ENCODE peak calls at places on chromosomes 5 and 9, in seven cellular contexts. V is stomach, L is K562, U is coronary artery, G is lower lobe of right lung, C is trophoblast cell, K is caudate nucleus. Y is an unnamed sample.

GRCh38 chr5:149439899-149440655 is 61.0 kb upstream of the IL17B start:
- DNase-seq in V (peak; percentile 76), L (peak; percentile 79), U (no peak), G (no peak), C (peak; percentile 85), K (peak; percentile 16), Y (peak; percentile 50)

GRCh38 chr9:96874947-96875459 is 20.7 kb upstream of the ZNF782 start:
- DNase-seq in V (peak; percentile 72), L (no peak), U (no peak), G (no peak), C (peak; percentile 84), K (peak; percentile 20), Y (no peak)

GRCh38 chr5:177131352-177131710 is 2.2 kb upstream of the NSD1 start:
- DNase-seq in V (no peak), L (no peak), U (no peak), G (no peak), C (no peak), K (no peak), Y (no peak)

GRCh38 chr9:122453677-122454135 is 24.0 kb downstream of the OR1J1 start:
- DNase-seq in V (no peak), L (no peak), U (no peak), G (no peak), C (no peak), K (no peak), Y (no peak)

GRCh38 chr9:97500765-97501176 is 695 bp upstream of the TMOD1 start:
- DNase-seq in V (no peak), L (no peak), U (no peak), G (no peak), C (no peak), K (no peak), Y (no peak)

GRCh38 chr5:16757989-16758501 is 141.2 kb upstream of the RETREG1 start:
- DNase-seq in V (peak; percentile 45), L (no peak), U (no peak), G (no peak), C (no peak), K (no peak), Y (no peak)

GRCh38 chr5:418681-419121 is 24.3 kb upstream of the EXOC3 start:
- DNase-seq in V (no peak), L (no peak), U (no peak), G (peak; percentile 38), C (peak; percentile 90), K (no peak), Y (no peak)

GRCh38 chr9:80885894-80886293 is 803.5 kb downstream of the TLE1 start:
- DNase-seq in V (no peak), L (no peak), U (no peak), G (no peak), C (no peak), K (peak; percentile 5), Y (no peak)

GRCh38 chr5:105817906-105818305 is 1852.8 kb downstream of the EFNA5 start:
- DNase-seq in V (no peak), L (no peak), U (no peak), G (no peak), C (no peak), K (no peak), Y (no peak)

GRCh38 chr5:154176191-154176590 is 14.3 kb upstream of the GALNT10 start:
- DNase-seq in V (no peak), L (no peak), U (no peak), G (no peak), C (no peak), K (no peak), Y (no peak)

GRCh38 chr5:133396187-133396621 is 216.1 kb downstream of the FSTL4 start:
- DNase-seq in V (no peak), L (no peak), U (peak; percentile 41), G (no peak), C (peak; percentile 7), K (no peak), Y (no peak)

GRCh38 chr9:115030006-115030405 is 88.0 kb downstream of the TNC start:
- DNase-seq in V (no peak), L (no peak), U (no peak), G (no peak), C (peak; percentile 25), K (no peak), Y (no peak)

GRCh38 chr9:36268007-36268427 is 9.8 kb upstream of the GNE start:
- DNase-seq in V (no peak), L (no peak), U (no peak), G (no peak), C (peak; percentile 33), K (no peak), Y (no peak)

GRCh38 chr9:107906074-107906473 is 416.5 kb upstream of the KLF4 start:
- DNase-seq in V (no peak), L (no peak), U (no peak), G (no peak), C (no peak), K (no peak), Y (no peak)

GRCh38 chr5:181246276-181247050 is 2.8 kb upstream of the RACK1 start:
- DNase-seq in V (peak; percentile 91), L (peak; percentile 94), U (peak; percentile 97), G (peak; percentile 94), C (peak; percentile 94), K (no peak), Y (peak; percentile 93)

GRCh38 chr9:98885575-98886292 is 58.0 kb upstream of the COL15A1 start:
- DNase-seq in V (no peak), L (no peak), U (no peak), G (no peak), C (no peak), K (no peak), Y (no peak)

GRCh38 chr5:179212870-179213269 is 132.4 kb downstream of the ADAMTS2 start:
- DNase-seq in V (no peak), L (no peak), U (no peak), G (no peak), C (no peak), K (no peak), Y (peak; percentile 67)

GRCh38 chr9:34197280-34197679 is 18.4 kb downstream of the UBAP1 start:
- DNase-seq in V (no peak), L (no peak), U (no peak), G (no peak), C (no peak), K (no peak), Y (no peak)

GRCh38 chr9:72828281-72828731 is 124.5 kb downstream of the ALDH1A1 start:
- DNase-seq in V (no peak), L (no peak), U (no peak), G (no peak), C (no peak), K (no peak), Y (no peak)

GRCh38 chr9:72823971-72824370 is 128.9 kb downstream of the ALDH1A1 start:
- DNase-seq in V (no peak), L (no peak), U (no peak), G (no peak), C (no peak), K (no peak), Y (no peak)

DNA sequence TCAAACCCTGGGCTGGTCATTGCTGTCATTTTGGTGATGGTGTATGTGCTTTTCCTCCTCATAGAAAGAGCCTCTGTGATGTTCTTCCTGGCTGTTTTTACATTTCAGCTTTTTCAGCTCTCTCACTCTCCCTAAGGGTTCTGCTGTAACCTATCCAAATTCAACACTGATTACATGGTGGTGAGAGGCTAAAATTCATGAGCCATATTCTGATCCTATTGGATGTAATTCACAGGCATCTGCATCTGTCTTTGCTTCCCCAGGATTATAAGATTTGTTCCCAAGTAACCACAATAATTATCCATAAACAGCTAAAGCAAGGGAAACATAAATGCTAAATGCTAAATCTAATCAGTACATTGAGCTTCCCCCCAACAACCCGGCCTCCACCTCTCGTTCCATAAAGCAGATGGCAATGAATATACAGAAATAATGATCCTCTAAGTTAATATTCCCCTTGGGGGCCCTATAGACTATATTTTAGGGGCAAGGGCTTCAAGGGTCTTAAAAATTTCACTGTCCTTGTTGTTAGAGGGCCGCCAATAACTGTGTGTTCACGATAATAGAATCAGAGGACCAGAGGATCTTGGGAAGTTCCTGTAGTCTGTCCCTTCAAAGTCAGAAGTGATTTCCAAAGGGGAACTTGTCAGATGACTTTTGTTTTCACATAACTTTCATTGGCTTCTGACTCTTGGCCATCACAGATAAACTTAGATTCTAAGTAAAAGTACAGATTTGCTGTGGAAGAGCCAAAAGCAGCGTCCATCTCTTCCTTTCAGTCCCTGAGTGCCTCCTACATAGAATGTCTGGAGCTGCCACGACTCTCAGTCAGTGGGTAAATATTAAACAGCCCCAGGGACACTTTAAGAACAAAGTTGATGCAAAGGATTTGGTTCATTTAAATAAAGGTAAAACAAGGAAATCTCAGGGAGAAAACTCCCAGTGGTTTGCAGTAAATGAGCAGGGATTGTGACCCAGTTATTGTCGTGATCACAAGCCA is 125.6 kb downstream of the ALDH1A1 start:
- DNase-seq in V (no peak), L (no peak), U (no peak), G (no peak), C (no peak), K (no peak), Y (no peak)
- H3K27ac ChIP-seq in V (peak overlapping the region; percentile 56), L (no peak overlapping the region), U (peak overlapping the region; percentile 44), G (peak overlapping the region; percentile 51), C (no peak overlapping the region), K (no peak overlapping the region), Y (no peak overlapping the region)

GRCh38 chr5:146027746-146028145 is 77.6 kb downstream of the PLAC8L1 start:
- DNase-seq in V (peak; percentile 71), L (no peak), U (no peak), G (no peak), C (no peak), K (no peak), Y (no peak)
- H3K27ac ChIP-seq in V (peak overlapping the region; percentile 43), L (no peak overlapping the region), U (no peak overlapping the region), G (no peak overlapping the region), C (no peak overlapping the region), K (no peak overlapping the region), Y (no peak overlapping the region)

DNA sequence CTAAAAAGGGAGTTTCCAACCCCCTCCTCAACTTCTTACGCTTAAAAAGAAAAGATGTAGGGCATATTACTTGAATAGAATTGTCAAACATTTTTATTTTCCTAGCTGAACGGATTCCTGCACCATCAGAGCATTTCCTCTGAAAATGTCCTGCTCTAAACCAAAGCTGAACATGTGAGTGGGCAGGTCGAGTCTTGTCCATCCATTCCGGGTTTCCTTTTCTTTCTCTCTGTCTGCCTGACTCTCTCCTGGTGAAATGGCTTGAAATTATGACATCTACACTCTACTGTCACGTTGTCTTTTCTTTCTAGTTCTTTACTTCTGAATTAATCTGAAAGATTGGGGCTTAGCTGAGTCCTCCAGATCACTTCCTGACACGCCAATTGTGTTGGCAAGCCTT is 39.2 kb upstream of the PTPN3 start:
- DNase-seq in V (no peak), L (no peak), U (no peak), G (no peak), C (no peak), K (no peak), Y (no peak)
- H3K27ac ChIP-seq in V (no peak overlapping the region), L (no peak overlapping the region), U (no peak overlapping the region), G (no peak overlapping the region), C (no peak overlapping the region), K (no peak overlapping the region), Y (no peak overlapping the region)

DNA sequence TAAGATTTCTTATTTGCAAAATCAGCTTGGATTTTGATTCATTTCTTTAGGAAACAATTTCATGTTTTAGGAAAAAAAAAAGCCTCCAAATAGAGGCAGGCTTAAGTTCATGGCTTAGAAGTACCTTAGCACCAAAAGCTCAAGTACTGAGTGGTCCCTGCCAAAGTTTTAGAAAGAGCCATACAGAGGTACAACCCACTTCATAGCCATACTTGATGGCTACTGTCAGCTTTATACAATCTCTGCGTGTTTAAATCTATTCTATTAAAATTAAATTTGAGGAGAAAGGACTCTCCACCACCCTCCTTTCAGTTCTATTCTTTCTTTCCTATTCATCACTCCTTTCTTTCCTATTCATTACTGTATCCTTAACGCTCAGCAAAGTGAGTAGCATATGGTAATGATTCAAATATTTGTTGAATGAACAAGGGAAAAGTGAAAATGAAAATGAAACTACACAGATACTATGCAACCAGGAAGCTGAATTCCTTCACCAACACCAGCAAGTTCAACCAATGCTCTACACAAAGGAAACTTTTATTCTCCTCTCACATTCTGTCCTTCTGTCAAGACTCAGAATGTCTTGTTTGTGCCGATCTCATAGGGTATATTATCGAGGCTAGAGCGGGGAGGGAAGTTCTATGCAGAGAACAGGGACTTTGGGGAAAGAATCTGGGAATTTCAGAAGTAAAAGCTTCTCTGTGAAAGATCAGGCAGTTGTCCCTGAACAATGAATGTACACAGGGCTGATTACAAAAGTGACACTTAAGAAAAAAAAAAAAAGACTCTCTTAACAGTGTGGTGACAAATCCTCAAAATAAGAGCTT is 138.6 kb upstream of the SPEF2 start:
- DNase-seq in V (no peak), L (no peak), U (no peak), G (no peak), C (peak; percentile 46), K (no peak), Y (no peak)
- H3K27ac ChIP-seq in V (peak overlapping the region; percentile 56), L (no peak overlapping the region), U (peak overlapping the region; percentile 32), G (peak overlapping the region; percentile 81), C (no peak overlapping the region), K (no peak overlapping the region), Y (peak overlapping the region; percentile 26)

Y was measured in SK-N-SH.